ENCODE peak calls at places on chromosomes 3 and 15, in seven cellular contexts. F is tibial artery; E is thoracic aorta; C is activated CD8-positive, alpha-beta T cell treated with anti-CD3 and anti-CD28 coated beads for 36 hours; Z is mucosa of descending colon; I is fibroblast of mammary gland; J is glutamatergic neuron. V is an unnamed sample.

GRCh38 chr3:196967412-196968232 is 1.0 kb downstream of the PIGZ start:
- DNase-seq in F (no peak), E (no peak), C (no peak), Z (no peak), I (no peak), J (no peak), V (no peak)

GRCh38 chr15:77549552-77550274 is 83.0 kb downstream of the LINGO1 start:
- DNase-seq in F (no peak), E (no peak), C (no peak), Z (no peak), I (no peak), J (no peak), V (no peak)

GRCh38 chr3:187987919-187988318 is 166.0 kb upstream of the LPP start:
- DNase-seq in F (no peak), E (no peak), C (peak), Z (no peak), I (no peak), J (no peak), V (no peak)

GRCh38 chr3:69842789-69843188 is 103.5 kb downstream of the MITF start:
- DNase-seq in F (no peak), E (no peak), C (no peak), Z (no peak), I (no peak), J (no peak), V (no peak)

GRCh38 chr3:184354121-184354728 is 7.2 kb downstream of the CLCN2 start:
- DNase-seq in F (no peak), E (no peak), C (peak), Z (peak), I (no peak), J (peak), V (peak)

GRCh38 chr3:178634975-178635374 is 98.7 kb downstream of the KCNMB2 start:
- DNase-seq in F (no peak), E (no peak), C (no peak), Z (no peak), I (no peak), J (no peak), V (no peak)

GRCh38 chr3:194285024-194285858 is 65.9 kb downstream of the CPN2 start:
- DNase-seq in F (peak), E (no peak), C (no peak), Z (no peak), I (peak), J (peak), V (no peak)

GRCh38 chr3:2098398-2099027 is at the start of gene CNTN4:
- DNase-seq in F (peak), E (peak), C (peak), Z (peak), I (no peak), J (peak), V (peak)

GRCh38 chr3:8143186-8143585 is 358.4 kb upstream of the LMCD1 start:
- DNase-seq in F (no peak), E (no peak), C (no peak), Z (no peak), I (peak), J (no peak), V (no peak)

GRCh38 chr3:122233109-122233952 is 49.9 kb downstream of the CASR start:
- DNase-seq in F (peak), E (no peak), C (peak), Z (no peak), I (no peak), J (no peak), V (peak)

GRCh38 chr3:10398341-10398740 is 77.4 kb upstream of the SEC13 start:
- DNase-seq in F (no peak), E (no peak), C (no peak), Z (peak), I (no peak), J (no peak), V (no peak)

GRCh38 chr3:133945696-133946095 is 50.0 kb upstream of the RAB6B start:
- DNase-seq in F (no peak), E (no peak), C (no peak), Z (no peak), I (no peak), J (no peak), V (no peak)

GRCh38 chr3:191005790-191006189 is 143.3 kb upstream of the GMNC start:
- DNase-seq in F (no peak), E (no peak), C (no peak), Z (no peak), I (no peak), J (no peak), V (peak)

GRCh38 chr3:108899530-108899929 is 54.1 kb downstream of the GUCA1C start:
- DNase-seq in F (no peak), E (no peak), C (no peak), Z (no peak), I (no peak), J (no peak), V (no peak)

GRCh38 chr15:69762373-69763148 is 309.9 kb downstream of the RPLP1 start:
- DNase-seq in F (no peak), E (no peak), C (no peak), Z (no peak), I (no peak), J (no peak), V (no peak)

GRCh38 chr3:166190360-166190759 is 353.1 kb upstream of the BCHE start:
- DNase-seq in F (no peak), E (no peak), C (no peak), Z (no peak), I (peak), J (no peak), V (no peak)

GRCh38 chr3:120147072-120147871 is 53.0 kb upstream of the GSK3B start:
- DNase-seq in F (no peak), E (no peak), C (peak), Z (no peak), I (no peak), J (no peak), V (peak)

GRCh38 chr15:45705510-45706473 is 71.0 kb downstream of the SQOR start:
- DNase-seq in F (peak), E (peak), C (peak), Z (peak), I (peak), J (peak), V (peak)

GRCh38 chr3:108610651-108611050 is 21.1 kb downstream of the DZIP3 start:
- DNase-seq in F (no peak), E (no peak), C (no peak), Z (no peak), I (no peak), J (no peak), V (no peak)

GRCh38 chr3:159761826-159762225 is 226.8 kb upstream of the IL12A start:
- DNase-seq in F (no peak), E (no peak), C (no peak), Z (no peak), I (no peak), J (no peak), V (no peak)

GRCh38 chr15:25673351-25673750 is 189.8 kb downstream of the ATP10A start:
- DNase-seq in F (no peak), E (no peak), C (no peak), Z (no peak), I (no peak), J (no peak), V (no peak)

GRCh38 chr3:138197058-138197457 is 10.0 kb downstream of the ARMC8 start:
- DNase-seq in F (no peak), E (no peak), C (peak), Z (no peak), I (peak), J (no peak), V (peak)

GRCh38 chr15:96122077-96123027 is 208.1 kb upstream of the NR2F2 start:
- DNase-seq in F (no peak), E (no peak), C (no peak), Z (no peak), I (peak), J (no peak), V (no peak)

GRCh38 chr3:184659797-184660301 is 52.0 kb downstream of the MAGEF1 start:
- DNase-seq in F (no peak), E (no peak), C (no peak), Z (no peak), I (no peak), J (no peak), V (no peak)

GRCh38 chr15:70853855-70854668 is at the start of gene LARP6:
- DNase-seq in F (peak), E (no peak), C (peak), Z (no peak), I (no peak), J (peak), V (peak)

DNA sequence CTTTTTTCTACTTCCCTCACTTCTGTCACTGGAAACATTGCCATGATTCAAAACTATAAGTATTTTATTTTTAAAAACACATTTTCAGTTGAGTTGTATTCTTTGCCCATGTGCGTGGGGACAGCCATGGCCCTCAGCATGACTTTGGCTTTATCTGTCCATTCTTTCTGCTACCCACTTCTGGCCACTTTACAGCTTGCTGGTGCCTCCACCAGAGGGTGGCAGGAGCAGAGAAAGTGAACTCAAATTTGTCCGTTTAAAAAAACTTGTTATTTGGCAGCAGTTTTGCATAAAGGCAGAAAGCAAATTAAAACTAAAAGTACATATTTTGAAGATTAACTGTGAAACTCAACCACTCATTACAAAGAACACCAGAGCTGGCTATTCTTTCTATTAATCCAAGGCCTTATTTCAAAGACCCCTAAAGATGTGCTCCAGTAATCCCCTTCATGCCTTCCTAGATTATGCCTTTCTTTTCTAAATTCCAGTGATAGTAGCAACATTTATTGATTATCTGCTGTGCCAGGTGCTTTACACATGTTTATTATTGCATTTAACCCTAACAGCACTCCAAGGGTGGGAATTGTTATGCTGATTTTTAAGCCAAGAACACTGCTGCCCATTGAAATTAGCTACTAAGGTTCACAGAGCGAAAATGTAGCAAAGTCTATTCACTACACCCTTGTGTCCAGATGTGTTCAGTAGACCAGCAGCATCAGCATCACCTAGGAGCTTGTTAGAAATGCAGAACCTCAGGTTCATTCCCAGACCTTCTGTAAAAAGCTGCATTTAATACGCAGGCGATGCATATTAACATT is 134.8 kb downstream of the THRB start:
- DNase-seq in F (no peak), E (no peak), C (no peak), Z (no peak), I (no peak), J (no peak), V (no peak)
- TF ChIP-seq CTCF in F (peak), E (peak), C (no peak), Z (no peak), I (peak), J (no peak), V (no peak)

GRCh38 chr3:47629770-47630169 is 51.1 kb upstream of the CSPG5 start:
- DNase-seq in F (no peak), E (no peak), C (no peak), Z (no peak), I (no peak), J (no peak), V (no peak)

GRCh38 chr3:47622648-47623047 is 44.0 kb upstream of the CSPG5 start:
- DNase-seq in F (no peak), E (no peak), C (no peak), Z (no peak), I (no peak), J (no peak), V (no peak)

GRCh38 chr3:47630810-47631209 is 52.1 kb upstream of the CSPG5 start:
- DNase-seq in F (no peak), E (no peak), C (no peak), Z (no peak), I (no peak), J (no peak), V (no peak)

GRCh38 chr3:47628426-47628825 is 49.8 kb upstream of the CSPG5 start:
- DNase-seq in F (no peak), E (no peak), C (no peak), Z (no peak), I (no peak), J (no peak), V (no peak)
- TF ChIP-seq CTCF in F (no peak), E (no peak), C (no peak), Z (no peak), I (no peak), J (no peak), V (no peak)

DNA sequence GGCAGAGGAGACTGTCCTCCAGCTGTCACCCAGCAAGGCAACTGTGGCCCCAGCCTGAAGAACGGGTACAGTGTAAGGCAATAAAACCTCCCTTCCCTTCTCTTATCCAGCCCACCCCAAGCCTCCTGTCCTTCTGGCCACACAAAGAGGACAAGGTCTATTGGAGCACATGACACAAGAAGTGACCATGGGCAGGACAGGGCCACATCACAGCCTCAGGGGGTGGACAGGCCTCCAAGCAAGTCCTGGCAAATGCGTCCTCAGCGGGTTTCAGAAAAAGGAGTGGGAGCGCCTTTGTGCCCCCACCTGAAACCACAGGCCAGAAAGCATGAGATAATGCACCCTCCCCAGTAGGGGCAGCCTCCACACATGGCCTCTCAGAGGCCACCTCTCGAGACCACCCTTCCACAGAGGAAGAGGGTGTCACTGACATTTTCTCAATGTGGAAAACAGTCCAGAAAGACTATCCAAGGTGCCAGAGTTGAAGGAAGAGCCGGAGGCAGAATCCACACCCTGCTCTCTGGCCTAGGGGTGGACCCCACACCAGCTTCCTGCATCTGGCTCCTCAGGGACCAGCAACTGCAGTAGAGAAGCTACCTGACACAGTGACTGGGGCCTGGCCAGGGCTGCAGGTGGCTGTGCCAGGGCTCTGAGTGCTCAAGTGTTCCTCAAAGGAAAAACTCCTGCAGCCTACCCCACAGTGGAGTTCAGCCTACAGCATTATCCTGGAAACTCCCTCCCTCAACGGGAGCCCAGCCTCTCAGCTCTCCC is 43.9 kb downstream of the CCDC12 start:
- DNase-seq in F (peak), E (no peak), C (no peak), Z (no peak), I (no peak), J (no peak), V (no peak)
- TF ChIP-seq CTCF in F (no peak), E (no peak), C (no peak), Z (no peak), I (no peak), J (no peak), V (peak)

DNA sequence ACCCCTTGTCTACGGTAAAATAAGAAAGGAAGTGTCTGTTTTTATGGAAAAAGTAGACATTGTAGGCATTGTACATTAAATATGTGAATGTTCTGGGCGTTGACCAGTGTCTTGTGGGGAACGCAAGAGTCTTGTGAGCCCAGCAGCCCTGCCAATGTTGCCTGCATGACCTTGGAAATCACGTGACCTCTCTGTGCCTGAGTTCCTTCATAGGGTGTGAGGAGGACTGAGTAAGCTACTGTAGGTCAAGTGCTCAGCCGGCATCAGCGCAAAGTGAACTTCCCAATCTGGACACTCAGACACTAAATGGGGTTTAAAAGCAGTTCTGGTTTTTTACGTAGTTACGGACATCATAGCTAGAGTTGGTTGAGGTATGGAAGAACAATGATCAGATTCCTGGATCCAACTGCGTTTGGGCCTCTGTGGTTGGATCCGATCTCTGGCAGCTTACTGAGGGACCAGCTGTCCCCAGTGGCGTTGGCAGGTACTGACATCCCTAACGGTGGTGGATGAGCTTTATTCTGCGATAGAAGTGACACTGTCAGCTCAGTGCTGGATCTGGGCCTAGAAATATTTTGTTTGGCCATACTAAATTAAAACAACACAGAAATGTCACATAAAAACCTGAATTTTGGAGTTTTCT is 63.8 kb downstream of the SPSB4 start:
- DNase-seq in F (no peak), E (no peak), C (no peak), Z (no peak), I (no peak), J (no peak), V (no peak)
- TF ChIP-seq CTCF in F (peak), E (peak), C (peak), Z (no peak), I (peak), J (peak), V (no peak)

DNA sequence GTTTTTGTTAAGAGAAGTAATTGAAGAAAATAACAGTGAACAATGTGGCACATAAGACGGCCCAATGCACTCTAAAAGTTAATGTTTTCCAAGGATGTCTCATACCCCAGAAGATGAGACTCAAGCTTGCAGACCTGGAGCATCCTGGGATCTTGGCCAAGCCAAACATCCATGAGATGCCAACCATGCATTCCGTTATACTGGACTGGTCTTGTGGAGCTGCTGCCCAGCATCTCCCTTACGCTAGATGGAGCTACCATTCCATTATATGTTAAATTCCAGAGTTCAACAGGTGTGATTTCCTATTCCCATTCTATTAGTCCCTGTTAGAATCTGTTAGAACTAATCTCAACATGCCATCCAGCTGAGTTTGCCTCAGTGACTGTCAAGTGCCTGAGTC is 181.8 kb downstream of the PDCD6IP start:
- DNase-seq in F (no peak), E (no peak), C (no peak), Z (no peak), I (peak), J (no peak), V (no peak)
- TF ChIP-seq CTCF in F (peak), E (peak), C (no peak), Z (no peak), I (peak), J (no peak), V (peak)

DNA sequence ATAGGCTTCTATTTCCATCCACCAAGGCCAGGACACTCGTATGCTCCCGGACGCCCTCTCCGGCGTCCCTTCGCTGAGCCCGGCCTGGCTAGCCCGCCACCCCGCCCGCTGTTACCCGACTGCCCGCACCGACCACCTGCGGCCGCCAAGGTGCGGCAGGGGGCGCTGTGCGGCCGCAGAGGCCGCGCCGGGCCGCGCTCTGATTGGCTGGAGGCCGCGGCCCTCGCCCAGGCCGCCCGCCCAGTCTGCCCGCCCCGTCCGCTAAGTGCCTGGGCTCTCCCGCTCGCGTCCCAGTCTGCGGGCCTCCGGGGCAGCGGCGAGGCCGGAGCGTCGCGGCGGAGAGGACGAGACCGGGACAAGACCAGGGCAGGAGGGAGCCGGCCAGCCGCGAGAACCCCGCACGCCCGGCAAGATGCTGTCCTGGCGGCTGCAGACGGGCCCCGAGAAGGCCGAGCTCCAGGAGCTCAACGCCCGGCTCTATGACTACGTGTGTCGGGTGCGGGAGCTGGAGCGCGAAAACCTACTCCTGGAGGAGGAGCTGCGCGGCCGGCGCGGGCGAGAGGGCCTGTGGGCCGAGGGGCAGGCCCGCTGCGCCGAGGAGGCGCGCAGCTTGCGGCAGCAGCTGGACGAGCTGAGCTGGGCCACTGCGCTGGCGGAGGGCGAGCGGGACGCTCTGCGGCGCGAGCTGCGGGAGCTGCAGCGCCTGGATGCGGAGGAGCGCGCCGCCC is at the start of gene SYNM:
- DNase-seq in F (peak), E (no peak), C (peak), Z (peak), I (peak), J (peak), V (peak)
- TF ChIP-seq CTCF in F (peak), E (peak), C (peak), Z (peak), I (peak), J (peak), V (peak)

DNA sequence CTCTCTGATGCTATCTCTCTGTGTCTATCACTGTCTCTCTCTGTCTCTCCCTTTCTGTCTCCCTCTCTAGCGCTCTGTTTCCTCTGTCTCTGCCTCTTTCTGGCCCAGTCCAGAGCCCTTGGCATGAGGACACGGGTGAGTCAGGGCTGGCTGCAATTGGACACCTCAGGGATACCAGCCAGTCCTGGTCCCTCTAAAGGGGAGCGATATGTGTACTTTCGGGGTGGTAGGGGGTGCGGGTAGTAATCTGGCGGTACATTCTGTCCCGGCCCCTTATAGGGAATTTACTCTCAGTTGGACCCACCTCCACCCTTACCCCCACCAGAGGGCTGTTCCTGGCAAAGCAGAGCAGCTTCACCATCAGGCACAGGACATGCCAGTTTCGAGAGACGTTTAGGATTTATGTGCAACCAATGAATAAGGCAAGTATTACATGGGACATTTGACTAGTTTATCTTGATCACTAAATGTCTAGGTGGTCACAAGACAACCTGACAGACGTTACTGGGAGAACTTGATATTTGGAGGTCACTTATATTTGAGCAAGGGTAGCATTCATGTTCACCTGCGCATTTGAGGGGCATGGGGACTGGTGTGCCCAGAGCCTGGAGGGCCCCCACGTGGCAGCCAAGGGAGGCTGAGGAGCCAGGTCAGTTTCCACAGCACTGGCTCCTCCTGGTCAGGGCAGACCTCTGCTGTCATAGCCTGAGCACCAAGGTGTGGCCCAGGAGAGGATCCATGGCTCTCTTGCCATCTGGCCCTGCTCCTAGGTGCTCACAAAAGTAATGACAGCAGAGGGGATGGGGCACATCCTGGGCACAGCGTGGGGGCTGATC is 256.1 kb downstream of the PLCL2 start:
- DNase-seq in F (peak), E (peak), C (no peak), Z (no peak), I (peak), J (no peak), V (no peak)
- TF ChIP-seq CTCF in F (no peak), E (peak), C (no peak), Z (no peak), I (no peak), J (no peak), V (peak)